ENCODE peak calls at places on chromosomes 5 and 9, in seven cellular contexts. One of them, this sample, is unnamed.

GRCh38 chr5:142894749-142895148 is 124.6 kb downstream of the ARHGAP26 start:
- DNase-seq in body of pancreas: no peak
- DNase-seq in heart right ventricle: no peak
- DNase-seq in Peyer's patch: no peak
- DNase-seq in T-cell: no peak
- DNase-seq in fibroblast of lung: peak; percentile 84
- DNase-seq in T1000: no peak
- DNase-seq in this sample: no peak

GRCh38 chr9:137828527-137829259 is 48.9 kb upstream of the CACNA1B start:
- DNase-seq in body of pancreas: no peak
- DNase-seq in heart right ventricle: no peak
- DNase-seq in Peyer's patch: no peak
- DNase-seq in T-cell: no peak
- DNase-seq in fibroblast of lung: peak; percentile 8
- DNase-seq in T1000: no peak
- DNase-seq in this sample: peak; percentile 77

GRCh38 chr9:129320575-129321311 is 142.7 kb upstream of the IER5L start:
- DNase-seq in body of pancreas: peak; percentile 61
- DNase-seq in heart right ventricle: peak; percentile 68
- DNase-seq in Peyer's patch: peak; percentile 59
- DNase-seq in T-cell: peak; percentile 48
- DNase-seq in fibroblast of lung: peak; percentile 87
- DNase-seq in T1000: no peak
- DNase-seq in this sample: peak; percentile 64

GRCh38 chr5:39266442-39266841 is 47.1 kb upstream of the FYB1 start:
- DNase-seq in body of pancreas: no peak
- DNase-seq in heart right ventricle: no peak
- DNase-seq in Peyer's patch: no peak
- DNase-seq in T-cell: no peak
- DNase-seq in fibroblast of lung: no peak
- DNase-seq in T1000: no peak
- DNase-seq in this sample: no peak

GRCh38 chr5:140734354-140734753 is 34.1 kb downstream of the ZMAT2 start:
- DNase-seq in body of pancreas: no peak
- DNase-seq in heart right ventricle: no peak
- DNase-seq in Peyer's patch: no peak
- DNase-seq in T-cell: no peak
- DNase-seq in fibroblast of lung: no peak
- DNase-seq in T1000: no peak
- DNase-seq in this sample: no peak

GRCh38 chr5:133669472-133669871 is 57.1 kb upstream of the FSTL4 start:
- DNase-seq in body of pancreas: no peak
- DNase-seq in heart right ventricle: no peak
- DNase-seq in Peyer's patch: no peak
- DNase-seq in T-cell: no peak
- DNase-seq in fibroblast of lung: no peak
- DNase-seq in T1000: no peak
- DNase-seq in this sample: no peak

GRCh38 chr9:928363-929042 is 48.0 kb upstream of the DMRT3 start:
- DNase-seq in body of pancreas: peak; percentile 17
- DNase-seq in heart right ventricle: no peak
- DNase-seq in Peyer's patch: no peak
- DNase-seq in T-cell: no peak
- DNase-seq in fibroblast of lung: no peak
- DNase-seq in T1000: no peak
- DNase-seq in this sample: peak; percentile 63

GRCh38 chr5:153781325-153781724 is 257.4 kb downstream of the FAM114A2 start:
- DNase-seq in body of pancreas: no peak
- DNase-seq in heart right ventricle: no peak
- DNase-seq in Peyer's patch: no peak
- DNase-seq in T-cell: no peak
- DNase-seq in fibroblast of lung: no peak
- DNase-seq in T1000: no peak
- DNase-seq in this sample: no peak

GRCh38 chr9:123318961-123319421 is 37.0 kb upstream of the CRB2 start:
- DNase-seq in body of pancreas: peak; percentile 29
- DNase-seq in heart right ventricle: peak; percentile 41
- DNase-seq in Peyer's patch: peak; percentile 34
- DNase-seq in T-cell: no peak
- DNase-seq in fibroblast of lung: no peak
- DNase-seq in T1000: no peak
- DNase-seq in this sample: no peak

GRCh38 chr5:36374275-36374862 is 72.7 kb upstream of the RANBP3L start:
- DNase-seq in body of pancreas: no peak
- DNase-seq in heart right ventricle: no peak
- DNase-seq in Peyer's patch: no peak
- DNase-seq in T-cell: no peak
- DNase-seq in fibroblast of lung: peak; percentile 71
- DNase-seq in T1000: no peak
- DNase-seq in this sample: no peak

GRCh38 chr5:142096382-142096781 is 12.2 kb upstream of the NDFIP1 start:
- DNase-seq in body of pancreas: no peak
- DNase-seq in heart right ventricle: no peak
- DNase-seq in Peyer's patch: no peak
- DNase-seq in T-cell: peak; percentile 35
- DNase-seq in fibroblast of lung: no peak
- DNase-seq in T1000: no peak
- DNase-seq in this sample: no peak

This sample was measured in H9.